ENCODE peak calls at places on chromosome 10, in seven cellular contexts. One of them, this sample, is unnamed. For H3K9me2 and H4K20me1, the result is how much of the 10 kb centered on the place peaks cover.

GRCh38 chr10:113384181-113384580 is 168.7 kb upstream of the HABP2 start:
- DNase-seq in hepatocyte: no peak
- DNase-seq in HCT116: no peak
- DNase-seq in MM.1S: no peak
- DNase-seq in PC-3: no peak
- DNase-seq in GM23248: peak
- DNase-seq in PC-9: no peak
- DNase-seq in this sample: no peak

GRCh38 chr10:131082991-131083465 is 228.5 kb downstream of the TCERG1L start:
- DNase-seq in hepatocyte: no peak
- DNase-seq in HCT116: no peak
- DNase-seq in MM.1S: no peak
- DNase-seq in PC-3: no peak
- DNase-seq in GM23248: no peak
- DNase-seq in PC-9: no peak
- DNase-seq in this sample: no peak

GRCh38 chr10:8137272-8137680 is 82.8 kb downstream of the GATA3 start:
- DNase-seq in hepatocyte: no peak
- DNase-seq in HCT116: no peak
- DNase-seq in MM.1S: no peak
- DNase-seq in PC-3: no peak
- DNase-seq in GM23248: no peak
- DNase-seq in PC-9: no peak
- DNase-seq in this sample: no peak

GRCh38 chr10:119511828-119512515 is 30.5 kb downstream of the RGS10 start:
- DNase-seq in hepatocyte: no peak
- DNase-seq in HCT116: no peak
- DNase-seq in MM.1S: no peak
- DNase-seq in PC-3: no peak
- DNase-seq in GM23248: no peak
- DNase-seq in PC-9: no peak
- DNase-seq in this sample: no peak

GRCh38 chr10:6748981-6749630 is 169.0 kb upstream of the PRKCQ start:
- DNase-seq in hepatocyte: no peak
- DNase-seq in HCT116: peak
- DNase-seq in MM.1S: no peak
- DNase-seq in PC-3: peak
- DNase-seq in GM23248: peak
- DNase-seq in PC-9: peak
- DNase-seq in this sample: no peak

GRCh38 chr10:71453186-71453585 is 56.5 kb downstream of the CDH23 start:
- DNase-seq in hepatocyte: no peak
- DNase-seq in HCT116: no peak
- DNase-seq in MM.1S: no peak
- DNase-seq in PC-3: no peak
- DNase-seq in GM23248: no peak
- DNase-seq in PC-9: no peak
- DNase-seq in this sample: no peak

GRCh38 chr10:32979041-32979440 is 21.0 kb upstream of the ITGB1 start:
- DNase-seq in hepatocyte: no peak
- DNase-seq in HCT116: no peak
- DNase-seq in MM.1S: no peak
- DNase-seq in PC-3: no peak
- DNase-seq in GM23248: peak
- DNase-seq in PC-9: no peak
- DNase-seq in this sample: no peak

GRCh38 chr10:93386496-93387369 is 95.4 kb downstream of the MYOF start:
- DNase-seq in hepatocyte: no peak
- DNase-seq in HCT116: no peak
- DNase-seq in MM.1S: peak
- DNase-seq in PC-3: no peak
- DNase-seq in GM23248: peak
- DNase-seq in PC-9: no peak
- DNase-seq in this sample: no peak

GRCh38 chr10:132519382-132520146 is 18.0 kb upstream of the INPP5A start:
- DNase-seq in hepatocyte: no peak
- DNase-seq in HCT116: no peak
- DNase-seq in MM.1S: no peak
- DNase-seq in PC-3: no peak
- DNase-seq in GM23248: no peak
- DNase-seq in PC-9: no peak
- DNase-seq in this sample: no peak

GRCh38 chr10:33139191-33139646 is 181.2 kb upstream of the ITGB1 start:
- DNase-seq in hepatocyte: no peak
- DNase-seq in HCT116: no peak
- DNase-seq in MM.1S: no peak
- DNase-seq in PC-3: no peak
- DNase-seq in GM23248: no peak
- DNase-seq in PC-9: no peak
- DNase-seq in this sample: no peak

GRCh38 chr10:12712284-12712983 is 289.1 kb downstream of the CCDC3 start:
- DNase-seq in hepatocyte: no peak
- DNase-seq in HCT116: no peak
- DNase-seq in MM.1S: no peak
- DNase-seq in PC-3: no peak
- DNase-seq in GM23248: no peak
- DNase-seq in PC-9: no peak
- DNase-seq in this sample: no peak

GRCh38 chr10:86371116-86371515 is 4.5 kb upstream of the GRID1 start:
- DNase-seq in hepatocyte: no peak
- DNase-seq in HCT116: no peak
- DNase-seq in MM.1S: no peak
- DNase-seq in PC-3: no peak
- DNase-seq in GM23248: no peak
- DNase-seq in PC-9: no peak
- DNase-seq in this sample: no peak

GRCh38 chr10:1434912-1435692 is 302.2 kb downstream of the ADARB2 start:
- DNase-seq in hepatocyte: no peak
- DNase-seq in HCT116: no peak
- DNase-seq in MM.1S: no peak
- DNase-seq in PC-3: no peak
- DNase-seq in GM23248: no peak
- DNase-seq in PC-9: no peak
- DNase-seq in this sample: peak

GRCh38 chr10:124482876-124483275 is 21.3 kb downstream of the LHPP start:
- DNase-seq in hepatocyte: no peak
- DNase-seq in HCT116: no peak
- DNase-seq in MM.1S: no peak
- DNase-seq in PC-3: no peak
- DNase-seq in GM23248: no peak
- DNase-seq in PC-9: no peak
- DNase-seq in this sample: no peak
- H3K9me2 ChIP-seq in hepatocyte: under half
- H3K9me2 ChIP-seq in HCT116: under half
- H3K9me2 ChIP-seq in MM.1S: under half
- H3K9me2 ChIP-seq in PC-3: under half
- H3K9me2 ChIP-seq in GM23248: under half
- H3K9me2 ChIP-seq in PC-9: under half
- H3K9me2 ChIP-seq in this sample: under half

GRCh38 chr10:124952123-124952522 is 10.2 kb downstream of the ZRANB1 start:
- DNase-seq in hepatocyte: no peak
- DNase-seq in HCT116: no peak
- DNase-seq in MM.1S: no peak
- DNase-seq in PC-3: no peak
- DNase-seq in GM23248: no peak
- DNase-seq in PC-9: no peak
- DNase-seq in this sample: no peak

GRCh38 chr10:124955872-124956271 is 13.9 kb downstream of the ZRANB1 start:
- DNase-seq in hepatocyte: no peak
- DNase-seq in HCT116: no peak
- DNase-seq in MM.1S: no peak
- DNase-seq in PC-3: no peak
- DNase-seq in GM23248: no peak
- DNase-seq in PC-9: no peak
- DNase-seq in this sample: no peak

GRCh38 chr10:124956764-124957163 is 14.8 kb downstream of the ZRANB1 start:
- DNase-seq in hepatocyte: no peak
- DNase-seq in HCT116: no peak
- DNase-seq in MM.1S: no peak
- DNase-seq in PC-3: no peak
- DNase-seq in GM23248: no peak
- DNase-seq in PC-9: no peak
- DNase-seq in this sample: no peak

GRCh38 chr10:124953421-124953820 is 11.5 kb downstream of the ZRANB1 start:
- DNase-seq in hepatocyte: no peak
- DNase-seq in HCT116: no peak
- DNase-seq in MM.1S: no peak
- DNase-seq in PC-3: no peak
- DNase-seq in GM23248: no peak
- DNase-seq in PC-9: no peak
- DNase-seq in this sample: no peak

GRCh38 chr10:124955243-124955642 is 13.3 kb downstream of the ZRANB1 start:
- DNase-seq in hepatocyte: no peak
- DNase-seq in HCT116: no peak
- DNase-seq in MM.1S: no peak
- DNase-seq in PC-3: no peak
- DNase-seq in GM23248: peak
- DNase-seq in PC-9: no peak
- DNase-seq in this sample: no peak
- H4K20me1 ChIP-seq in hepatocyte: half or more
- H4K20me1 ChIP-seq in HCT116: under half
- H4K20me1 ChIP-seq in MM.1S: under half
- H4K20me1 ChIP-seq in PC-3: under half
- H4K20me1 ChIP-seq in GM23248: under half
- H4K20me1 ChIP-seq in PC-9: under half
- H4K20me1 ChIP-seq in this sample: half or more

GRCh38 chr10:53664620-53665019 is 892.0 kb upstream of the MBL2 start:
- DNase-seq in hepatocyte: peak
- DNase-seq in HCT116: no peak
- DNase-seq in MM.1S: no peak
- DNase-seq in PC-3: peak
- DNase-seq in GM23248: no peak
- DNase-seq in PC-9: peak
- DNase-seq in this sample: no peak
- TF ChIP-seq EZH2 in hepatocyte: no peak
- TF ChIP-seq EZH2 in HCT116: no peak
- TF ChIP-seq EZH2 in MM.1S: no peak
- TF ChIP-seq EZH2 in PC-3: no peak
- TF ChIP-seq EZH2 in GM23248: no peak
- TF ChIP-seq EZH2 in PC-9: no peak
- TF ChIP-seq EZH2 in this sample: no peak

GRCh38 chr10:75926763-75927162 is 495.3 kb downstream of the LRMDA start:
- DNase-seq in hepatocyte: no peak
- DNase-seq in HCT116: peak
- DNase-seq in MM.1S: no peak
- DNase-seq in PC-3: no peak
- DNase-seq in GM23248: no peak
- DNase-seq in PC-9: peak
- DNase-seq in this sample: peak

GRCh38 chr10:75924309-75924920 is 493.0 kb downstream of the LRMDA start:
- DNase-seq in hepatocyte: no peak
- DNase-seq in HCT116: no peak
- DNase-seq in MM.1S: no peak
- DNase-seq in PC-3: no peak
- DNase-seq in GM23248: no peak
- DNase-seq in PC-9: no peak
- DNase-seq in this sample: no peak

GRCh38 chr10:75929630-75930161 is 498.3 kb downstream of the LRMDA start:
- DNase-seq in hepatocyte: no peak
- DNase-seq in HCT116: no peak
- DNase-seq in MM.1S: no peak
- DNase-seq in PC-3: no peak
- DNase-seq in GM23248: no peak
- DNase-seq in PC-9: no peak
- DNase-seq in this sample: no peak

GRCh38 chr10:75922435-75922834 is 491.0 kb downstream of the LRMDA start:
- DNase-seq in hepatocyte: no peak
- DNase-seq in HCT116: no peak
- DNase-seq in MM.1S: no peak
- DNase-seq in PC-3: peak
- DNase-seq in GM23248: peak
- DNase-seq in PC-9: no peak
- DNase-seq in this sample: no peak

GRCh38 chr10:75925999-75926398 is 494.6 kb downstream of the LRMDA start:
- DNase-seq in hepatocyte: no peak
- DNase-seq in HCT116: no peak
- DNase-seq in MM.1S: no peak
- DNase-seq in PC-3: no peak
- DNase-seq in GM23248: no peak
- DNase-seq in PC-9: no peak
- DNase-seq in this sample: no peak
- H3K9me2 ChIP-seq in hepatocyte: under half
- H3K9me2 ChIP-seq in HCT116: under half
- H3K9me2 ChIP-seq in MM.1S: under half
- H3K9me2 ChIP-seq in PC-3: under half
- H3K9me2 ChIP-seq in GM23248: under half
- H3K9me2 ChIP-seq in PC-9: under half
- H3K9me2 ChIP-seq in this sample: under half

DNA sequence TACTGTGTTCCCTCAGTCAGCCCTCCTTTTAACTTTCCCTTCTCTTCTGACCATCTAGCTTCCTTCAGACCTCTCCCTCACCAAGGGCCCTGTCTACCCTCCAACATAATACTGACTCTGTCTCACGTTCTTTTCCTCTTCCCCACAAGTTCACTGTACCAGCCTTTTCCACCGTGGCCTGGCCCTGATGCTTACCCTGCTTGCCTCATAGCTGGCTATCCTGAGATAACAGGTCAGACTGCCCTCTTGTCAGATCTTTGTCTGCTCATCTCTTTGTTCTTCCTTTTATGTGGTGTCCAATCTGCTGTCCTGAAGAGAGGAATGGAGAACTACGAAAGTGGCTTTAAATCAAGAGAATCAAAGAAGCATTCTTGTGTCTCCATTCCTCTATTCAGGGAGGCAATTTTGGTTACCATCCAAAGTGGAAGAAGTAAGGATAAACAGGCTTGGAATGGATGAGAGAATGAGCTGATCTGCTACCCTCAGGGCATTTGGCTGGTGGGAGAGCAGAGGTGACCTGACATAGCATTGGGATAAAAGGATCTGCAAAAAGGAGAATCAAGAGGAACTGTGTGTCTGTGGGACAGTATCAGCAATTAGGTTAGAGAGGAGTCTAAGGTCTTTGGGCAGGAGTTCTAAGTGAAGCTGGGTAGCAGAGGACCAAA is 8.1 kb downstream of the BTAF1 start:
- DNase-seq in hepatocyte: no peak
- DNase-seq in HCT116: no peak
- DNase-seq in MM.1S: no peak
- DNase-seq in PC-3: no peak
- DNase-seq in GM23248: no peak
- DNase-seq in PC-9: no peak
- DNase-seq in this sample: no peak
- H4K20me1 ChIP-seq in hepatocyte: half or more
- H4K20me1 ChIP-seq in HCT116: under half
- H4K20me1 ChIP-seq in MM.1S: under half
- H4K20me1 ChIP-seq in PC-3: under half
- H4K20me1 ChIP-seq in GM23248: under half
- H4K20me1 ChIP-seq in PC-9: under half
- H4K20me1 ChIP-seq in this sample: half or more

GRCh38 chr10:22427890-22428571 is 82.7 kb downstream of the SPAG6 start:
- DNase-seq in hepatocyte: peak
- DNase-seq in HCT116: peak
- DNase-seq in MM.1S: no peak
- DNase-seq in PC-3: peak
- DNase-seq in GM23248: peak
- DNase-seq in PC-9: peak
- DNase-seq in this sample: no peak
- TF ChIP-seq EZH2 in hepatocyte: no peak
- TF ChIP-seq EZH2 in HCT116: no peak
- TF ChIP-seq EZH2 in MM.1S: no peak
- TF ChIP-seq EZH2 in PC-3: no peak
- TF ChIP-seq EZH2 in GM23248: no peak
- TF ChIP-seq EZH2 in PC-9: no peak
- TF ChIP-seq EZH2 in this sample: no peak

GRCh38 chr10:79007037-79007842 is 61.5 kb upstream of the ZMIZ1 start:
- DNase-seq in hepatocyte: no peak
- DNase-seq in HCT116: no peak
- DNase-seq in MM.1S: no peak
- DNase-seq in PC-3: no peak
- DNase-seq in GM23248: no peak
- DNase-seq in PC-9: no peak
- DNase-seq in this sample: no peak
- H3K9me2 ChIP-seq in hepatocyte: under half
- H3K9me2 ChIP-seq in HCT116: under half
- H3K9me2 ChIP-seq in MM.1S: under half
- H3K9me2 ChIP-seq in PC-3: under half
- H3K9me2 ChIP-seq in GM23248: under half
- H3K9me2 ChIP-seq in PC-9: under half
- H3K9me2 ChIP-seq in this sample: under half

This sample was measured in GM23338.